ENCODE peak calls at places on chromosomes 16 and 17, in six cellular contexts. J is spleen, S is IMR-90, G is right lobe of liver, D is left ventricle myocardium inferior, B is AG10803. R is an unnamed sample.

GRCh38 chr17:37179893-37180292 is 195.9 kb upstream of the C17orf78 start:
- DNase-seq in J (no peak), G (no peak), B (peak; percentile 49), S (peak; percentile 87), D (no peak), R (peak; percentile 62)

GRCh38 chr16:3131755-3132377 is 3.0 kb upstream of the ZNF213 start:
- DNase-seq in B (no peak), D (no peak), J (no peak), G (no peak), S (peak; percentile 35), R (peak; percentile 40)

GRCh38 chr16:86723699-86724098 is 145.3 kb downstream of the FOXL1 start:
- DNase-seq in G (no peak), J (no peak), B (no peak), D (no peak), S (no peak), R (no peak)

GRCh38 chr16:81624718-81625543 is 154.2 kb upstream of the PLCG2 start:
- DNase-seq in G (no peak), J (no peak), S (no peak), D (no peak), B (peak; percentile 36), R (no peak)

GRCh38 chr16:88381820-88382451 is 823 bp upstream of the ZNF469 start:
- DNase-seq in S (no peak), D (no peak), G (peak; percentile 31), B (no peak), J (peak; percentile 56), R (no peak)

GRCh38 chr17:18016426-18016825 is 22.5 kb downstream of the ATPAF2 start:
- DNase-seq in D (no peak), G (no peak), J (peak; percentile 5), S (no peak), B (no peak), R (no peak)

GRCh38 chr17:28478940-28479615 is 5.6 kb downstream of the SLC13A2 start:
- DNase-seq in G (no peak), D (no peak), B (no peak), S (peak; percentile 5), J (no peak), R (peak; percentile 45)

GRCh38 chr17:82367724-82368524 is 3.6 kb upstream of the UTS2R start:
- DNase-seq in D (no peak), J (no peak), S (peak; percentile 11), G (no peak), B (no peak), R (peak; percentile 60)

GRCh38 chr17:80111702-80112470 is 10.5 kb downstream of the GAA start:
- DNase-seq in G (no peak), S (no peak), D (no peak), B (no peak), J (no peak), R (no peak)

GRCh38 chr17:72743037-72743467 is 349.4 kb downstream of the SLC39A11 start:
- DNase-seq in S (no peak), D (no peak), B (no peak), J (no peak), G (no peak), R (no peak)

GRCh38 chr16:70252355-70252988 is 732 bp upstream of the EXOSC6 start:
- DNase-seq in G (no peak), B (peak; percentile 17), S (peak; percentile 11), J (no peak), D (no peak), R (peak; percentile 12)

GRCh38 chr17:67582632-67583230 is 135.0 kb upstream of the NOL11 start:
- DNase-seq in G (no peak), D (no peak), J (no peak), B (no peak), S (peak; percentile 62), R (peak; percentile 33)

GRCh38 chr16:3007059-3007956 is 5.4 kb upstream of the CLDN9 start:
- DNase-seq in G (peak; percentile 84), J (no peak), D (no peak), S (no peak), B (no peak), R (no peak)

DNA sequence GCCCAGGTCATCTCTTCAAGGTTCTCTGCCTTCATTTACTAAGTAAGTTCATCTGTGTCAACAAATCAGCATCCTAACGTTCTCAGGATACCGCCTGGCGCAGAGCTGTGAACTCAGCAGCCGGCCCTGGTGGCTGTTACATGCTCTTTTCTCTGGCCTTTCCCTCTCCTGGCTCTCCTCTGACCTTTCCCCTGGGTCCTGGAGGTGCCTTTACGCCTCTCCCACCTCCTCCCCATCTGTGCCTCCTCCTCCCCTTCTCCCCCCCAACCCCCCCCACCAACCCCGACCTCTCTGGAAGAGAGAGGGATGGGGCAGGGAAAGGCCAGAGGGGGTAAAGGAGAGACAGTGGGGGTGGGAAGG is 19.5 kb downstream of the COTL1 start:
- DNase-seq in G (no peak), D (no peak), S (no peak), J (peak; percentile 80), B (no peak), R (peak; percentile 31)
- H3K4me3 ChIP-seq in G (no peak overlapping the region), D (no peak overlapping the region), S (no peak overlapping the region), J (no peak overlapping the region), B (no peak overlapping the region), R (no peak overlapping the region)

GRCh38 chr17:44081681-44082080 is 11.1 kb downstream of the G6PC3 start:
- DNase-seq in G (no peak), J (no peak), D (no peak), B (peak; percentile 66), S (no peak), R (no peak)

GRCh38 chr17:44084921-44085320 is 14.4 kb downstream of the G6PC3 start:
- DNase-seq in J (no peak), B (no peak), D (no peak), G (no peak), S (no peak), R (no peak)

GRCh38 chr17:44083250-44083849 is 12.8 kb downstream of the G6PC3 start:
- DNase-seq in S (no peak), G (no peak), J (no peak), B (no peak), D (no peak), R (no peak)

GRCh38 chr17:44082206-44082605 is 11.7 kb downstream of the G6PC3 start:
- DNase-seq in G (no peak), D (no peak), S (no peak), J (no peak), B (no peak), R (no peak)

GRCh38 chr17:44084131-44084538 is 13.6 kb downstream of the G6PC3 start:
- DNase-seq in S (no peak), D (no peak), G (no peak), J (no peak), B (no peak), R (no peak)
- TF ChIP-seq CTCF in S (no peak), D (no peak), G (peak; percentile 27), J (no peak), B (peak; percentile 39), R (peak; percentile 26)

GRCh38 chr16:675884-676564 is 553 bp downstream of the RHBDL1 start:
- DNase-seq in B (no peak), G (no peak), D (no peak), S (no peak), J (no peak), R (no peak)
- H3K4me3 ChIP-seq in B (peak overlapping the region; percentile 49), G (peak overlapping the region; percentile 38), D (peak overlapping the region; percentile 61), S (peak overlapping the region; percentile 50), J (no peak overlapping the region), R (peak overlapping the region; percentile 52)

GRCh38 chr16:24568392-24568791 is 29.0 kb downstream of the RBBP6 start:
- DNase-seq in G (no peak), J (no peak), S (peak; percentile 43), D (no peak), B (peak; percentile 43), R (peak; percentile 42)
- TF ChIP-seq CTCF in G (peak; percentile 27), J (no peak), S (peak; percentile 42), D (peak; percentile 33), B (peak; percentile 54), R (peak; percentile 30)

GRCh38 chr17:40443196-40443987 is at the start of gene IGFBP4:
- DNase-seq in J (peak; percentile 95), D (peak; percentile 84), G (peak; percentile 88), S (peak; percentile 71), B (peak; percentile 77), R (peak; percentile 80)

GRCh38 chr17:40443988-40444899 is 994 bp downstream of the IGFBP4 start:
- DNase-seq in J (no peak), S (peak; percentile 19), D (no peak), B (no peak), G (no peak), R (no peak)

GRCh38 chr17:40448213-40448638 is 5.0 kb downstream of the IGFBP4 start:
- DNase-seq in D (no peak), B (no peak), J (no peak), G (peak; percentile 85), S (peak; percentile 23), R (no peak)

GRCh38 chr17:40447148-40447644 is 3.9 kb downstream of the IGFBP4 start:
- DNase-seq in S (no peak), J (no peak), D (no peak), G (peak; percentile 91), B (no peak), R (no peak)

DNA sequence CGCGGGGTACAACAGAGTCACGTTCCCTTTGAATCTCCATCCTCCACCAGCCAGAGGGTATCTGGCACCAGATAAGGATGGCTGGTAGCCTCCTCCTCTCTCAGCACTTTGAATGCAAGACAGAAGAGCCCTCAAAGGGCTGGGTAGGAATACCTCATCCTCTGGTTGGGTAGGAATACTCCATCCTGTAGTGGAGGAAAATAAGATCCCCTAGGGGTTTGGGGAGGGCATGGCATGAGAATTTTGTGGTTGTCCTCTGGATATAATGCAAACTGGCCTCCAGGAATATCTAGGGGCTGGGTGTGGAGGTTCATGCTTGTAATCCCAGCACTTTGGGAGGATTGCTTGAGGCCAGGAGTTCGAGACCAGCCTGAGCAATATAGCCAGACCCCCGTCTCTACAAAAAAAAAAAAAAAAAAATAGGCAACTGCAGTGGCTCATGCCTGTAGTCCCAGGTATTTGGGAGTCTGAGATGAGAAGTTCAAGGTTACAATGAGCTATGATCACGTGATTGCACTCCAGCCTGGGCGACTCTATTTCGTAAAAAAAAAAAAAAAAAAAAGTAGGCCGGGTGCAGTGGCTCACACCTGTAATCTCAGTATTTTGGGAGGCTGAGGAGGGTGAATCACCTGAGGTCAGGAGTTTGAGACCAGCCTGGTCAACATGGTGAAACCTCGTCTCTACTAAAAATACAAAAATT is 2.7 kb downstream of the IGFBP4 start:
- DNase-seq in G (no peak), J (no peak), B (no peak), S (peak; percentile 27), D (no peak), R (no peak)
- H3K4me3 ChIP-seq in G (peak overlapping the region; percentile 89), J (peak overlapping the region; percentile 67), B (peak overlapping the region; percentile 99), S (peak overlapping the region; percentile 98), D (peak overlapping the region; percentile 90), R (peak overlapping the region; percentile 88)

GRCh38 chr17:32944248-32945020 is 16.5 kb downstream of the TMEM98 start:
- DNase-seq in D (no peak), B (no peak), J (no peak), S (no peak), G (no peak), R (no peak)
- TF ChIP-seq CTCF in D (no peak), B (peak; percentile 24), J (no peak), S (no peak), G (no peak), R (no peak)

DNA sequence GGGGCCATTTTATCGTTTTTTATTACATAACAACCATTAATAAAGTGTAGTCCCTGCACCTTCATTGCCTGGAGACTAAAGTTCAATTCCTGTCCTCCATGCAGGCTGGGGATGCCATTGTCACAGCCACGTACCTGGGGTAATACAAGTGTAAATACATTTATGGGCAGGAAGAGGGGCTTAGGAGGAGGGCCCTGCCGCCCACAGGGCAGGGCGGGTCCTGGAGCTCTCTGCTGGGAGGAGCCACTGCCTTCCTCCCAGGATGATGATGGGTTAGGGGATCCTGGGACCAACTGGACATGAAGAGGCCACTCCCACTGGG is 44.0 kb upstream of the SLC38A10 start:
- DNase-seq in G (no peak), B (no peak), D (no peak), J (no peak), S (no peak), R (no peak)
- H3K4me3 ChIP-seq in G (no peak overlapping the region), B (no peak overlapping the region), D (no peak overlapping the region), J (no peak overlapping the region), S (no peak overlapping the region), R (no peak overlapping the region)

GRCh38 chr16:57127037-57127763 is 34.8 kb downstream of the CPNE2 start:
- DNase-seq in G (no peak), J (no peak), D (no peak), B (no peak), S (no peak), R (no peak)
- TF ChIP-seq CTCF in G (no peak), J (no peak), D (no peak), B (no peak), S (no peak), R (no peak)